ENCODE peak calls at places on chromosomes 12 and 14, in nine cellular contexts. A is upper lobe of left lung, Q is heart left ventricle, D is uterus, R is lower leg skin, U is K562, S is esophagus squamous epithelium, E is HepG2, B is H1. M is an unnamed sample.

GRCh38 chr12:11623382-11623781 is 26.1 kb upstream of the ETV6 start:
- DNase-seq in A (no peak), R (no peak), Q (no peak), S (no peak), E (peak), D (no peak), B (no peak), U (no peak), M (no peak)

GRCh38 chr12:6234906-6235305 is 34.7 kb downstream of the CD9 start:
- DNase-seq in S (no peak), R (no peak), D (no peak), E (no peak), B (no peak), A (no peak), U (no peak), Q (no peak), M (no peak)

GRCh38 chr12:15534322-15534721 is 212.0 kb downstream of the PTPRO start:
- DNase-seq in S (no peak), D (no peak), Q (no peak), A (no peak), U (no peak), R (no peak), E (no peak), B (no peak), M (peak)

GRCh38 chr12:90036641-90037040 is 328.0 kb upstream of the ATP2B1 start:
- DNase-seq in Q (no peak), E (no peak), D (no peak), B (no peak), A (no peak), U (no peak), S (no peak), R (no peak), M (peak)

GRCh38 chr12:54017845-54018607 is 9.2 kb downstream of the HOXC8 start:
- DNase-seq in B (no peak), U (peak), E (no peak), S (peak), R (peak), Q (peak), D (peak), A (peak), M (peak)

GRCh38 chr12:120079352-120080042 is 37.1 kb downstream of the RAB35 start:
- DNase-seq in E (peak), D (no peak), U (no peak), Q (peak), S (no peak), A (no peak), R (no peak), B (no peak), M (no peak)

GRCh38 chr14:104723651-104724406 is at the start of gene ADSS1:
- DNase-seq in B (no peak), Q (peak), A (peak), S (no peak), E (peak), D (peak), U (peak), R (no peak), M (peak)

GRCh38 chr12:12889701-12890100 is 1.7 kb upstream of the GPRC5A start:
- DNase-seq in Q (no peak), A (no peak), R (no peak), E (no peak), U (no peak), S (no peak), B (no peak), D (no peak), M (no peak)

GRCh38 chr14:101980700-101981099 is 16.3 kb downstream of the DYNC1H1 start:
- DNase-seq in E (peak), U (no peak), R (peak), D (peak), S (no peak), A (no peak), Q (no peak), B (no peak), M (peak)

GRCh38 chr12:3681595-3681921 is 71.4 kb downstream of the CRACR2A start:
- DNase-seq in B (no peak), A (no peak), Q (no peak), S (no peak), R (no peak), E (no peak), U (no peak), D (no peak), M (no peak)

GRCh38 chr14:65222434-65222833 is 120.1 kb upstream of the MAX start:
- DNase-seq in R (no peak), B (peak), Q (peak), E (no peak), A (no peak), U (peak), S (no peak), D (no peak), M (peak)

GRCh38 chr12:129659927-129660326 is 243.9 kb downstream of the TMEM132D start:
- DNase-seq in B (no peak), R (no peak), Q (no peak), E (no peak), A (no peak), S (no peak), U (peak), D (no peak), M (no peak)

GRCh38 chr14:22549981-22550670 is 38.9 kb downstream of the DAD1 start:
- DNase-seq in S (no peak), A (peak), D (no peak), E (no peak), B (peak), U (peak), Q (no peak), R (no peak), M (peak)

GRCh38 chr12:123686636-123687190 is 15.8 kb downstream of the TCTN2 start:
- DNase-seq in Q (no peak), R (no peak), E (no peak), S (no peak), U (no peak), B (no peak), D (no peak), A (no peak), M (no peak)

GRCh38 chr12:117118838-117119591 is 19.8 kb upstream of the TESC start:
- DNase-seq in S (no peak), A (no peak), D (no peak), U (no peak), Q (no peak), B (no peak), E (peak), R (no peak), M (no peak)

GRCh38 chr14:64247186-64247585 is 47.0 kb downstream of the ESR2 start:
- DNase-seq in A (no peak), D (no peak), B (no peak), U (no peak), E (no peak), S (no peak), Q (no peak), R (no peak), M (no peak)

GRCh38 chr14:80955434-80955939 is at the start of gene TSHR:
- DNase-seq in A (peak), E (no peak), S (no peak), Q (no peak), D (no peak), R (no peak), U (no peak), B (no peak), M (no peak)

GRCh38 chr12:93668919-93669418 is 8.2 kb upstream of the CRADD start:
- DNase-seq in A (no peak), R (no peak), B (no peak), D (no peak), U (no peak), Q (no peak), S (no peak), E (peak), M (no peak)

GRCh38 chr12:19804737-19805136 is 365.4 kb downstream of the AEBP2 start:
- DNase-seq in D (no peak), E (no peak), Q (no peak), A (no peak), S (no peak), R (no peak), B (no peak), U (no peak), M (no peak)

GRCh38 chr12:60100150-60100549 is 504.3 kb downstream of the SLC16A7 start:
- DNase-seq in B (no peak), U (no peak), R (no peak), E (no peak), S (no peak), D (no peak), A (no peak), Q (no peak), M (no peak)

GRCh38 chr12:48198619-48198973 is 4.5 kb downstream of the OR10AD1 start:
- DNase-seq in Q (peak), A (peak), U (peak), E (no peak), R (peak), D (peak), S (no peak), B (no peak), M (no peak)

GRCh38 chr14:77882098-77882497 is 82.2 kb downstream of the ADCK1 start:
- DNase-seq in U (no peak), B (no peak), A (no peak), Q (peak), E (no peak), S (no peak), D (no peak), R (no peak), M (no peak)

GRCh38 chr14:32414808-32415255 is 85.7 kb downstream of the AKAP6 start:
- DNase-seq in E (no peak), U (no peak), Q (no peak), D (no peak), S (no peak), A (no peak), R (no peak), B (no peak), M (no peak)

GRCh38 chr14:99575043-99576023 is 28.7 kb downstream of the CCDC85C start:
- DNase-seq in D (no peak), U (peak), R (peak), A (peak), B (no peak), Q (no peak), E (peak), S (no peak), M (peak)

GRCh38 chr12:95942532-95943230 is at the start of gene CCDC38:
- DNase-seq in D (peak), Q (peak), U (no peak), S (peak), E (peak), B (no peak), R (peak), A (peak), M (peak)

GRCh38 chr12:116612436-116612835 is 53.3 kb downstream of the MAP1LC3B2 start:
- DNase-seq in D (no peak), Q (no peak), B (no peak), A (no peak), E (no peak), S (no peak), U (no peak), R (no peak), M (no peak)

GRCh38 chr12:63889721-63890509 is 45.4 kb downstream of the SRGAP1 start:
- DNase-seq in A (no peak), B (no peak), R (no peak), D (no peak), U (no peak), E (peak), S (no peak), Q (no peak), M (no peak)

GRCh38 chr12:4037747-4038312 is 164.6 kb upstream of the PARP11 start:
- DNase-seq in Q (no peak), S (no peak), A (no peak), R (peak), E (peak), U (peak), B (no peak), D (peak), M (peak)

GRCh38 chr12:9372202-9372601 is 164.0 kb upstream of the PZP start:
- DNase-seq in S (no peak), A (no peak), R (no peak), D (no peak), U (no peak), B (no peak), Q (no peak), E (peak), M (peak)

GRCh38 chr12:121673013-121673441 is 3.6 kb upstream of the MORN3 start:
- DNase-seq in B (no peak), E (no peak), D (no peak), U (no peak), R (peak), S (no peak), A (no peak), Q (peak), M (no peak)

GRCh38 chr12:44654641-44655625 is 221.2 kb downstream of the NELL2 start:
- DNase-seq in S (no peak), A (no peak), R (no peak), B (no peak), D (no peak), E (no peak), Q (no peak), U (no peak), M (no peak)

GRCh38 chr14:23936084-23936829 is 17.3 kb upstream of the DHRS4 start:
- DNase-seq in B (no peak), A (no peak), R (no peak), E (peak), D (no peak), U (no peak), Q (no peak), S (no peak), M (no peak)

GRCh38 chr12:123532808-123533649 is 490 bp downstream of the RILPL1 start:
- DNase-seq in D (no peak), A (peak), R (no peak), E (peak), Q (peak), U (peak), S (no peak), B (no peak), M (peak)

GRCh38 chr12:123431951-123432886 is 4.3 kb downstream of the RILPL2 start:
- DNase-seq in E (no peak), U (no peak), D (no peak), R (no peak), Q (no peak), B (no peak), S (no peak), A (no peak), M (peak)

GRCh38 chr12:84913151-84913550 is 552 bp upstream of the SLC6A15 start:
- DNase-seq in R (no peak), Q (no peak), E (no peak), S (no peak), A (no peak), B (no peak), D (no peak), U (no peak), M (no peak)

GRCh38 chr12:41459815-41460214 is 271.7 kb downstream of the PDZRN4 start:
- DNase-seq in D (no peak), Q (no peak), S (no peak), U (no peak), E (no peak), B (no peak), R (no peak), A (no peak), M (no peak)

GRCh38 chr12:64792128-64792527 is 32.3 kb upstream of the TBC1D30 start:
- DNase-seq in U (no peak), E (no peak), B (no peak), D (no peak), R (no peak), A (no peak), Q (no peak), S (no peak), M (no peak)

GRCh38 chr14:35403397-35404245 is 928 bp downstream of the NFKBIA start:
- DNase-seq in B (no peak), R (peak), E (peak), A (peak), Q (peak), S (peak), U (peak), D (peak), M (peak)
- TF ChIP-seq POLR2A in B (peak), R (no peak), E (peak), A (peak), Q (no peak), S (no peak), U (no peak), D (peak), M (no peak)

DNA sequence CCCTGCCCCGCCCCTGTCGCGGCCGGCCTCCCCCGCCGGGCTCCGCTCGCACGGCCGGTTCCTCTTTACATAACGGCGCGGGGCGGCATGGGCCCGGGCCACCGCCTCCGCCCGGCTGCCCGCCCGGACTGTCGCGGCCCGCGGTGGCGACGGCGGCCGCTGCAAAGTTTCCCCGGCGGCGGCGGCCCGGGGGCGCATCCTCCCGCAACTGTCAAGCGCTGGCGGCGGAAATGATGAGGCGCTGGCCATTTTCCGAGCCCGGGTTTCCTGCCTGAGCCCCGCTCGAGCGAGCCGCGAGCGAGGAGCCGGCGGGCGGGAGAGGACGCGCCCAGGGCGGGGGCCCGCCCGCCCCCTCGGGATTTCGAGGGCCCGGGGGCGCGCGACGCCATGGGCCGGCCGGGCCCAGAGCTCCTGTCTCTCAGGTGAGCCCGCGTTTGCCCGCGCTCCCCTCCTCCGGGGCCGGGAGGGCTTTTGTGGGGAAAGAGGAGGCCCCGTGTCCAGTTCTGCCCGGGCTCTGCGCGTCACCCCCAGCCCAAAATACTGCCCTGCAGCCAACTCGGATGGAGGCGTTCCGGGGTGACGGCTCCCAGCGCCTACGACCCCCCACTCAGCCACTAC is at the start of gene SH2B3:
- DNase-seq in A (no peak), Q (no peak), S (no peak), R (no peak), E (no peak), U (no peak), B (no peak), D (peak), M (no peak)
- TF ChIP-seq POLR2A in A (peak), Q (no peak), S (peak), R (no peak), E (no peak), U (peak), B (no peak), D (peak), M (peak)

GRCh38 chr14:59265808-59266207 is 77.3 kb downstream of the DAAM1 start:
- DNase-seq in A (no peak), D (no peak), U (no peak), Q (no peak), B (no peak), S (no peak), R (no peak), E (no peak), M (no peak)
- TF ChIP-seq POLR2A in A (no peak), D (no peak), U (no peak), Q (no peak), B (no peak), S (no peak), R (no peak), E (no peak), M (no peak)

DNA sequence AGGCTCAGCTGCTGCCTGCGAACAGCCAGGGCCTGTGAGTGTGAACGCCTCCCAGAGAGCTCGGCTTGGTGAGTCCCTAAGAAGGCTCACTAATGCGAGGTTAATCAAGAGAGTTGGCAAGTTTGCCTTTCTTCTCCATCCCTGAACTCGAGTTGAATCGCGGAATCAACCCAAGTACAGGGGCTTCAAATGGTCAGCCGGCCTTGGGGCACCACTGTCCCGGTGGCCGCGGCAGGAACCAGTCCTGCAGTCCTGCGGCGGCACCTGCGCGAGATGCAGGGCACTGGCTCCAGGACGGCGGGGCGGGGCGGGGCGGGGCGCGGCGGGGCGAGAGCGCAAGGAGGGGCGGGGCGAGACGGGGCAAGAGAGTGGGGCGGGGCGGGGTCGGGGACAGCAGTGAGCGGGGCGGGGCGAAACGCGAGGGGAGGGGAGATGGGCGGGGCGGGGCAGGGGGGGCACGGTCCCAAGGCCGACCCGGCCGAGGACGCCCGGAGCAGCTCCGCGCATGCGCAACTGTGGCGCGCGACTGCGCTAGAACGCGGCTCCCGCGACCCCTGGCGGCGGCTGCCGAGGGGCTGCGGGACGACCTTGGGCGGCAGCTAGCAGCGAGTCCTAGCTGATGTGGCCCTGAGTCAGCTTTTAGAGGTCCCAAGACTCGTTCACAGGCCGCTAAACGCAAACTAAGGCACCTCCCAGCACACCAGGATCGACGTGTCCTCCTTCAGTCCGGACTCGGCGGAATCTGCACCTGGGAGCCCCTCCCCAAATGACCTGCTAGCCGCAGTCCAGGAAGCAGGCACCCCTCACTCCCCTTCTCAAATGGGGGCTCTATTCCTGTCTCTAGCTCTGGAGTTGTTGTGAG is 58.0 kb downstream of the TTC7B start:
- DNase-seq in B (peak), U (peak), S (peak), Q (peak), A (peak), E (peak), R (peak), D (peak), M (peak)
- TF ChIP-seq POLR2A in B (no peak), U (peak), S (peak), Q (no peak), A (no peak), E (peak), R (no peak), D (peak), M (peak)

DNA sequence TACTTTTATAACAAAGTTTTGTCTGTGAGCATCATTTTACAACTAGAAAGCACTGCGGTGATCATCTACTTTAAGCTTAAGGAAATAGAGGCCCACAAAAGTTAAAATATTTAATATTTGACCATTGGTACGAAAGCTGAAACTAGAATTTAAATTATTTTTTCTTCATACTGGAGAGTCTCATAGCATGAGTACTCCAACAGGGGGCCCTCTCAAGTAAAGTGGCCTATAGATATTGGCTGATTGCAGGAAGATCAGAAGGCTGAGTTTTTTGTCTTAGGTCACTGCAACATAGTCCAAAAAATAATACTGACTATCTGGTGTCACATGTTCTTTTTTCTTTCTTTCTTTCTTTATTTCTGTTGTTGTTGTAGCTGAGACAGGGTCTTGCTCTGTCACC is 75.3 kb upstream of the ZDHHC17 start:
- DNase-seq in A (no peak), B (no peak), U (peak), D (no peak), Q (no peak), R (no peak), S (no peak), E (no peak), M (peak)
- TF ChIP-seq POLR2A in A (no peak), B (no peak), U (no peak), D (no peak), Q (no peak), R (no peak), S (no peak), E (no peak), M (no peak)

GRCh38 chr12:52060498-52061177 is 9.1 kb upstream of the ATG101 start:
- DNase-seq in E (no peak), R (no peak), U (no peak), A (peak), Q (no peak), B (no peak), S (no peak), D (no peak), M (no peak)
- TF ChIP-seq POLR2A in E (no peak), R (no peak), U (no peak), A (no peak), Q (no peak), B (no peak), S (no peak), D (no peak), M (no peak)